ENCODE peak calls at places on chromosomes 5 and 9, in five cellular contexts. One of them, this sample, is unnamed.

GRCh38 chr5:167699434-167699833 is 592.0 kb upstream of the WWC1 start:
- DNase-seq in activated T-cell treated with anti-CD3 and anti-CD28 coated beads, Interleukin-2, amount 50 U/mL, for 48 hours: no peak
- DNase-seq in NCI-H1436: no peak
- DNase-seq in stomach: no peak
- DNase-seq in heart left ventricle: no peak
- DNase-seq in this sample: peak

GRCh38 chr9:137479315-137479861 is 20.3 kb upstream of the NSMF start:
- DNase-seq in activated T-cell treated with anti-CD3 and anti-CD28 coated beads, Interleukin-2, amount 50 U/mL, for 48 hours: no peak
- DNase-seq in heart left ventricle: no peak
- DNase-seq in NCI-H1436: no peak
- DNase-seq in stomach: no peak
- DNase-seq in this sample: no peak

GRCh38 chr5:980941-981340 is 27.7 kb upstream of the NKD2 start:
- DNase-seq in heart left ventricle: no peak
- DNase-seq in stomach: no peak
- DNase-seq in activated T-cell treated with anti-CD3 and anti-CD28 coated beads, Interleukin-2, amount 50 U/mL, for 48 hours: no peak
- DNase-seq in NCI-H1436: no peak
- DNase-seq in this sample: peak

GRCh38 chr5:141359790-141360426 is at the start of gene PCDHGB2:
- DNase-seq in heart left ventricle: no peak
- DNase-seq in NCI-H1436: no peak
- DNase-seq in stomach: no peak
- DNase-seq in activated T-cell treated with anti-CD3 and anti-CD28 coated beads, Interleukin-2, amount 50 U/mL, for 48 hours: no peak
- DNase-seq in this sample: no peak

GRCh38 chr5:133888625-133888991 is 79.8 kb downstream of the C5orf15 start:
- DNase-seq in NCI-H1436: no peak
- DNase-seq in heart left ventricle: no peak
- DNase-seq in stomach: no peak
- DNase-seq in activated T-cell treated with anti-CD3 and anti-CD28 coated beads, Interleukin-2, amount 50 U/mL, for 48 hours: no peak
- DNase-seq in this sample: no peak

GRCh38 chr9:108662090-108662875 is 193.5 kb downstream of the ACTL7B start:
- DNase-seq in stomach: no peak
- DNase-seq in activated T-cell treated with anti-CD3 and anti-CD28 coated beads, Interleukin-2, amount 50 U/mL, for 48 hours: no peak
- DNase-seq in NCI-H1436: no peak
- DNase-seq in heart left ventricle: no peak
- DNase-seq in this sample: no peak

GRCh38 chr5:1895771-1896420 is 13.2 kb upstream of the IRX4 start:
- DNase-seq in stomach: no peak
- DNase-seq in activated T-cell treated with anti-CD3 and anti-CD28 coated beads, Interleukin-2, amount 50 U/mL, for 48 hours: no peak
- DNase-seq in NCI-H1436: no peak
- DNase-seq in heart left ventricle: peak
- DNase-seq in this sample: no peak

GRCh38 chr9:117682955-117683710 is 21.1 kb upstream of the TLR4 start:
- DNase-seq in activated T-cell treated with anti-CD3 and anti-CD28 coated beads, Interleukin-2, amount 50 U/mL, for 48 hours: no peak
- DNase-seq in stomach: no peak
- DNase-seq in heart left ventricle: no peak
- DNase-seq in NCI-H1436: no peak
- DNase-seq in this sample: no peak

GRCh38 chr5:176608142-176608705 is 1.7 kb downstream of the GPRIN1 start:
- DNase-seq in heart left ventricle: no peak
- DNase-seq in stomach: no peak
- DNase-seq in activated T-cell treated with anti-CD3 and anti-CD28 coated beads, Interleukin-2, amount 50 U/mL, for 48 hours: no peak
- DNase-seq in NCI-H1436: no peak
- DNase-seq in this sample: no peak

GRCh38 chr9:4862506-4863250 is 69.9 kb downstream of the RCL1 start:
- DNase-seq in heart left ventricle: peak
- DNase-seq in stomach: no peak
- DNase-seq in NCI-H1436: no peak
- DNase-seq in activated T-cell treated with anti-CD3 and anti-CD28 coated beads, Interleukin-2, amount 50 U/mL, for 48 hours: no peak
- DNase-seq in this sample: no peak

GRCh38 chr9:16901589-16901988 is 31.1 kb upstream of the BNC2 start:
- DNase-seq in stomach: no peak
- DNase-seq in heart left ventricle: no peak
- DNase-seq in NCI-H1436: no peak
- DNase-seq in activated T-cell treated with anti-CD3 and anti-CD28 coated beads, Interleukin-2, amount 50 U/mL, for 48 hours: no peak
- DNase-seq in this sample: no peak

GRCh38 chr9:5863092-5863746 is 27.5 kb upstream of the MLANA start:
- DNase-seq in stomach: peak
- DNase-seq in heart left ventricle: peak
- DNase-seq in NCI-H1436: no peak
- DNase-seq in activated T-cell treated with anti-CD3 and anti-CD28 coated beads, Interleukin-2, amount 50 U/mL, for 48 hours: no peak
- DNase-seq in this sample: no peak

GRCh38 chr9:87184956-87185642 is 237.8 kb upstream of the GAS1 start:
- DNase-seq in activated T-cell treated with anti-CD3 and anti-CD28 coated beads, Interleukin-2, amount 50 U/mL, for 48 hours: no peak
- DNase-seq in heart left ventricle: no peak
- DNase-seq in stomach: no peak
- DNase-seq in NCI-H1436: no peak
- DNase-seq in this sample: no peak

GRCh38 chr5:15933481-15934207 is 245.9 kb downstream of the MARCHF11 start:
- DNase-seq in activated T-cell treated with anti-CD3 and anti-CD28 coated beads, Interleukin-2, amount 50 U/mL, for 48 hours: no peak
- DNase-seq in stomach: no peak
- DNase-seq in NCI-H1436: no peak
- DNase-seq in heart left ventricle: no peak
- DNase-seq in this sample: no peak

GRCh38 chr9:137385061-137385655 is 37.8 kb downstream of the EXD3 start:
- DNase-seq in stomach: no peak
- DNase-seq in NCI-H1436: no peak
- DNase-seq in activated T-cell treated with anti-CD3 and anti-CD28 coated beads, Interleukin-2, amount 50 U/mL, for 48 hours: no peak
- DNase-seq in heart left ventricle: peak
- DNase-seq in this sample: no peak

GRCh38 chr9:2767800-2768199 is 50.5 kb downstream of the KCNV2 start:
- DNase-seq in stomach: no peak
- DNase-seq in heart left ventricle: no peak
- DNase-seq in NCI-H1436: no peak
- DNase-seq in activated T-cell treated with anti-CD3 and anti-CD28 coated beads, Interleukin-2, amount 50 U/mL, for 48 hours: no peak
- DNase-seq in this sample: no peak

GRCh38 chr5:139710370-139711066 is 62.4 kb downstream of the CXXC5 start:
- DNase-seq in stomach: peak
- DNase-seq in NCI-H1436: peak
- DNase-seq in heart left ventricle: peak
- DNase-seq in activated T-cell treated with anti-CD3 and anti-CD28 coated beads, Interleukin-2, amount 50 U/mL, for 48 hours: peak
- DNase-seq in this sample: no peak

GRCh38 chr9:124110307-124110915 is 98.8 kb downstream of the LHX2 start:
- DNase-seq in NCI-H1436: no peak
- DNase-seq in stomach: peak
- DNase-seq in heart left ventricle: peak
- DNase-seq in activated T-cell treated with anti-CD3 and anti-CD28 coated beads, Interleukin-2, amount 50 U/mL, for 48 hours: peak
- DNase-seq in this sample: peak

GRCh38 chr5:134458676-134459403 is 47.2 kb upstream of the CDKN2AIPNL start:
- DNase-seq in stomach: no peak
- DNase-seq in heart left ventricle: peak
- DNase-seq in activated T-cell treated with anti-CD3 and anti-CD28 coated beads, Interleukin-2, amount 50 U/mL, for 48 hours: no peak
- DNase-seq in NCI-H1436: peak
- DNase-seq in this sample: no peak

GRCh38 chr5:89556215-89557009 is 673.4 kb upstream of the MEF2C start:
- DNase-seq in NCI-H1436: no peak
- DNase-seq in activated T-cell treated with anti-CD3 and anti-CD28 coated beads, Interleukin-2, amount 50 U/mL, for 48 hours: no peak
- DNase-seq in heart left ventricle: no peak
- DNase-seq in stomach: no peak
- DNase-seq in this sample: no peak

This sample was measured in prostate gland.